ENCODE peak calls at places on chromosome 14, in four cellular contexts. W is AG09309, Y is endodermal cell, Q is tibial artery. A is an unnamed sample.

GRCh38 chr14:57889245-57889644 is 23.4 kb upstream of the SLC35F4 start:
- DNase-seq in Y (no peak), W (peak), Q (peak), A (no peak)

GRCh38 chr14:27553820-27554219 is 956.0 kb upstream of the NOVA1 start:
- DNase-seq in Y (no peak), W (no peak), Q (no peak), A (no peak)

GRCh38 chr14:21025374-21026151 is 702 bp upstream of the NDRG2 start:
- DNase-seq in W (no peak), Q (peak), Y (peak), A (peak)

GRCh38 chr14:74514471-74514932 is 20.9 kb downstream of the ISCA2 start:
- DNase-seq in Y (peak), Q (peak), W (peak), A (no peak)

GRCh38 chr14:71709076-71709475 is 223.2 kb upstream of the RGS6 start:
- DNase-seq in Y (no peak), W (no peak), Q (no peak), A (no peak)

GRCh38 chr14:50001146-50001998 is 108.5 kb downstream of the ARF6 start:
- DNase-seq in W (peak), Y (peak), Q (peak), A (peak)

GRCh38 chr14:101564444-101564776 is 3.1 kb downstream of the DIO3 start:
- DNase-seq in W (no peak), Q (no peak), Y (no peak), A (no peak)

GRCh38 chr14:95460647-95461478 is 55.6 kb downstream of the SYNE3 start:
- DNase-seq in Y (peak), Q (no peak), W (peak), A (peak)

GRCh38 chr14:23703027-23703426 is 66.9 kb downstream of the DHRS2 start:
- DNase-seq in Y (no peak), W (no peak), Q (no peak), A (no peak)

GRCh38 chr14:104290756-104291122 is 152.4 kb downstream of the KIF26A start:
- DNase-seq in Q (no peak), Y (peak), W (no peak), A (peak)

GRCh38 chr14:23097786-23098185 is 2.5 kb downstream of the C14orf119 start:
- DNase-seq in Q (no peak), W (no peak), Y (no peak), A (no peak)

GRCh38 chr14:91372680-91373495 is 44.7 kb downstream of the CCDC88C start:
- DNase-seq in W (no peak), Y (no peak), Q (no peak), A (no peak)

GRCh38 chr14:30284808-30285207 is 274.1 kb upstream of the G2E3 start:
- DNase-seq in Y (no peak), W (no peak), Q (no peak), A (no peak)

GRCh38 chr14:57933363-57933762 is 67.5 kb upstream of the SLC35F4 start:
- DNase-seq in W (no peak), Q (no peak), Y (no peak), A (no peak)

GRCh38 chr14:61589691-61590521 is 105.4 kb upstream of the HIF1A start:
- DNase-seq in Y (peak), W (no peak), Q (no peak), A (no peak)

GRCh38 chr14:88868558-88869159 is 44.2 kb downstream of the TTC8 start:
- DNase-seq in W (no peak), Y (no peak), Q (no peak), A (no peak)

GRCh38 chr14:81464253-81465001 is 64.3 kb upstream of the STON2 start:
- DNase-seq in W (peak), Y (peak), Q (peak), A (peak)

GRCh38 chr14:94309721-94310120 is 13.4 kb downstream of the SERPINA6 start:
- DNase-seq in Y (no peak), W (no peak), Q (no peak), A (no peak)

GRCh38 chr14:102659797-102660196 is 67.3 kb downstream of the RCOR1 start:
- DNase-seq in Q (no peak), Y (no peak), W (no peak), A (no peak)
- H3K4me3 ChIP-seq in Q (no peak), Y (no peak), W (no peak), A (no peak)

DNA sequence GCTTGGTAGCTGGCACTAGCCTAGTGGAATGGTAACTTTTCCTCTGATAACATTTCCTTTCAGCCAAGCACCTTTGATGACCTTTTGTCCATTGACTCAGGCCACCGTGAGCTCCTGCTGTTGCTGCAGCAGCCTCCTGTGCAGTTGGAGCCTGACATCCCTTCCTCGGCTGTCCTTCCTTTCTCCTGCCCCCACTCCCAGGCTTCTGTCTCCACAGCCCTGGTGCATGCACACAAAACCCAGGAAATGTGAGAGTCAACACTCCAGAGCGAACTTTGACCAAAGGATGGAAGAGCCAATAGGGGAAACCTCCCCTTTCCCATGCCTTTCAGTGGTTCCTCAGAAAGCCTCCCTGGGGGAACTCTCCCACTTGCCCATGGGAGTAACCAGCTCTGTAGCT is 115.0 kb downstream of the TMEM260 start:
- DNase-seq in Y (no peak), W (no peak), Q (no peak), A (no peak)
- TF ChIP-seq CTCF in Y (no peak), W (no peak), Q (no peak), A (no peak)

GRCh38 chr14:65329481-65329880 is 83.0 kb upstream of the FUT8 start:
- DNase-seq in Q (no peak), Y (no peak), W (no peak), A (no peak)

GRCh38 chr14:65331652-65332051 is 80.9 kb upstream of the FUT8 start:
- DNase-seq in W (no peak), Q (no peak), Y (no peak), A (no peak)

GRCh38 chr14:65330416-65330815 is 82.1 kb upstream of the FUT8 start:
- DNase-seq in W (no peak), Q (no peak), Y (no peak), A (peak)

GRCh38 chr14:65332141-65332871 is 80.2 kb upstream of the FUT8 start:
- DNase-seq in W (no peak), Y (no peak), Q (no peak), A (no peak)

GRCh38 chr14:65329911-65330310 is 82.6 kb upstream of the FUT8 start:
- DNase-seq in Y (no peak), W (no peak), Q (no peak), A (no peak)
- H3K4me3 ChIP-seq in Y (no peak), W (no peak), Q (no peak), A (no peak)

GRCh38 chr14:68789002-68789797 is 3.7 kb downstream of the ZFP36L1 start:
- DNase-seq in Y (peak), W (no peak), Q (peak), A (peak)
- TF ChIP-seq CTCF in Y (peak), W (peak), Q (peak), A (no peak)

GRCh38 chr14:52119030-52119429 is 50.2 kb upstream of the NID2 start:
- DNase-seq in W (no peak), Q (no peak), Y (no peak), A (no peak)

GRCh38 chr14:52121441-52121840 is 52.6 kb upstream of the NID2 start:
- DNase-seq in W (no peak), Q (no peak), Y (no peak), A (no peak)

GRCh38 chr14:52129733-52130132 is 60.9 kb upstream of the NID2 start:
- DNase-seq in Y (no peak), Q (no peak), W (no peak), A (no peak)

GRCh38 chr14:52125885-52126284 is 57.0 kb upstream of the NID2 start:
- DNase-seq in W (no peak), Y (no peak), Q (no peak), A (no peak)

DNA sequence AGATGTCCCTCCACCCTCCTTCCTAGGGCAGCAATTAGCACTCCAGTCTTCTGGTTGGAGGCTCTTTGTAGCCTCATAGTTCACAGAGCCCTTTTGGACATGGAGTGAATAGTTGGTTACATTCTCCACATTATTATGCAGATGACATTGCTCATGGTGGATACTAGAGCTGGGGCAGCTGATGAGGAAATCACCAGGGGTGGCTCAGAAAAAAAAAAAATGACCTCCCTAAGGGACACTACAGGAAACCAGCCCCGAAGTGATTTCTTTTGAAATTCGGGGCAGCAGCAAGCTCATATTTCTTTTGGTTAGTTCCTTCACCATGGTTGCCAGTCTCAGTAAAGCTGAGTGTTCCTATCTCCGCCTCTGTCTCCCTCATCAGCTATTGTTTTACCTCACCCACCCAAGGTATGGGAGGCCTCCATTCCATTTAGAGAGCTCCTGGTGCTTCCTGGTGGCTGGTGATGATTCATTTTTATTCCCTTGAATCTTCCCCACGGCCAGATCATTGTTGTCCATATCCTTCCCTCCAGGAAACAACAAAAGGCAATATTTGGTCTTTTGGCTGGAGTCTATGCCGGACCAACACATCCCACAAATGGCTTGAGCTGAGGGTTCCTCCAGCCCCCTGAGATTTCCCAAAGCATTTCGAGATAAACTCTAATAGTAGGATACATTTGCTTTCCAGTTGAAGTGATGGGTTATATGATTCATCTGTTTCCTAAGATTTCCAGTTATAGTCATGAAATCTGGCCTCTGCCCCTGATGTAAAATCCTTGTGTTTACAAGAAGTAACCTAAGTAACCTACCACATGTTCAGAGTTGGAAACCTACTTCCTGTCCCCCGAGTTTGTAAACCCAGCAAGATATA is 56.2 kb upstream of the NID2 start:
- DNase-seq in Y (no peak), W (peak), Q (no peak), A (no peak)
- H3K4me3 ChIP-seq in Y (no peak), W (no peak), Q (no peak), A (no peak)

DNA sequence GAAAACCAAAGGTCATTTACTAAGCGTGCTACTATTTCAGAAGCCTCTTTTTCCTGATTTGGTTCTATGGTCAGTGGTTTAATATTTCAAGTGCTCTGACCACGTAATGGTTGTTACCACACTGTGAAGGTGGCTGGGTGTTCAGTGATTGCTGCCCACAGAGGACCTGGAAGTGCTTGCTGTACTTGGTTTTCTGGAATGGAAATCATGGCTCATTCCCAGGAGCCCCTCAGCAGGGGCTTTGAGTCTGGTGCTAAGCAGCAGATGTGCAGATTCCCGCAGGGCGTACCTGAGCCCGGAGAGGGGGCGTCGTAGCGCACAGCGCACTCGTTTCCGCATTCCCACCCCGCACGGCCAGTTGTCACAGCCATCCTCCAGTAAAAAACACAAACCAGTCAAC is 50.5 kb downstream of the TRAF3 start:
- DNase-seq in Q (no peak), W (no peak), Y (no peak), A (no peak)
- TF ChIP-seq CTCF in Q (no peak), W (no peak), Y (no peak), A (no peak)

DNA sequence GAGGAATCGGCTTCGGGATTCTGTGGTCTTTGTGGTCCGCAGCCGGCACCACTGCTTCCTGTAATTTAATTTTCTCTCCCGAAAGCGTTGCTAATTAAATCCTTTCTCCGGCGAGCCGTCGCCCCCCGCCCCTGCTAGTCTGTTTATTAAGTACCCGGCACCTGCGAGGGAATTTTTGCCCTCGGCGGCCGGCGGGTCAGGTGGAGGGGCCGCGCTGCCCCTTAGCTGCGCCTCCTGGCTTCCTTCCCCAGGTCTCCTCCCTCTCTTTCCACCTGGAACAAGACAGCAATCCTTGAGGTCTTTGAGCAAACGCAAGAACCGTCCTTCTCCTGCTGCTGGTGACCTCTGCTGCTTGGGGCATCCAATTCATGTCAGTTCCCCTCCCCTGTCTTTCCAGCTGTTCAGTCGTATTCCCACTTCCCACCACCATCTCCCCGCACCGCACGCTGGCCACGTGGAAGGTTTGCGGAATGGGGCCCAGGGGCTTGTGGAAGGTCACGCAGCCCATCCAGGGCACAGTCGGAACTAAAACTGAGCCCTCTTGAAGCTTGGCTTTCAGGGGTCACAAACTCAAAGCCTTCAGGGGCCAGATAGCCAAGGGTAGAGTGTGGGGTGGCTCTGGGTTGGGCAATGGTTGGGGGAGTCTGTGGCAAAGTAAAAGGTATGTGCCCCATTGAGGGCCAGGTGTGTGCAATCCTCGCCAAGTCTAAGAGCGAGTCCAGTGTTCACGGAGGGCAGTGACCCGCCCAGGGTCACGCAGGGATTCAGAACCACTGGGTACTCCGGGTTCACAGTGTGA is 16.1 kb downstream of the ZDHHC22 start:
- DNase-seq in W (no peak), Y (peak), Q (no peak), A (no peak)
- H3K4me3 ChIP-seq in W (no peak), Y (peak), Q (peak), A (no peak)

GRCh38 chr14:46488374-46488773 is 163.2 kb downstream of the RPL10L start:
- DNase-seq in Q (no peak), Y (no peak), W (no peak), A (no peak)

GRCh38 chr14:46487582-46488350 is 163.8 kb downstream of the RPL10L start:
- DNase-seq in Q (no peak), W (no peak), Y (peak), A (no peak)

GRCh38 chr14:46490150-46490769 is 161.3 kb downstream of the RPL10L start:
- DNase-seq in Q (no peak), W (no peak), Y (peak), A (no peak)
- TF ChIP-seq CTCF in Q (no peak), W (no peak), Y (peak), A (no peak)

A was measured in lower leg skin.